ENCODE peak calls at places on chromosomes 13 and 19, in four cellular contexts. One of them, this sample, is unnamed.

GRCh38 chr19:4660181-4660791 is 9.9 kb downstream of the MYDGF start:
- DNase-seq in H1: no peak
- DNase-seq in HEK293T: peak; percentile 50
- DNase-seq in WTC11: peak; percentile 72
- DNase-seq in this sample: no peak

GRCh38 chr13:26051231-26052135 is at the start of gene SHISA2:
- DNase-seq in H1: peak; percentile 43
- DNase-seq in HEK293T: peak; percentile 70
- DNase-seq in WTC11: peak; percentile 77
- DNase-seq in this sample: no peak

GRCh38 chr13:67841071-67841470 is 610.9 kb upstream of the PCDH9 start:
- DNase-seq in H1: peak; percentile 29
- DNase-seq in HEK293T: peak; percentile 51
- DNase-seq in WTC11: peak; percentile 72
- DNase-seq in this sample: no peak

GRCh38 chr13:39284801-39285388 is 246.6 kb downstream of the NHLRC3 start:
- DNase-seq in H1: no peak
- DNase-seq in HEK293T: no peak
- DNase-seq in WTC11: no peak
- DNase-seq in this sample: no peak

GRCh38 chr19:39913682-39914333 is 20.6 kb downstream of the FCGBP start:
- DNase-seq in H1: no peak
- DNase-seq in HEK293T: no peak
- DNase-seq in WTC11: no peak
- DNase-seq in this sample: no peak

GRCh38 chr19:57886046-57886445 is 2.8 kb downstream of the ZNF814 start:
- DNase-seq in H1: no peak
- DNase-seq in HEK293T: no peak
- DNase-seq in WTC11: no peak
- DNase-seq in this sample: no peak

GRCh38 chr19:57978586-57979289 is 4.4 kb upstream of the C19orf18 start:
- DNase-seq in H1: no peak
- DNase-seq in HEK293T: no peak
- DNase-seq in WTC11: no peak
- DNase-seq in this sample: no peak

GRCh38 chr19:16373539-16373938 is 48.9 kb downstream of the KLF2 start:
- DNase-seq in H1: no peak
- DNase-seq in HEK293T: no peak
- DNase-seq in WTC11: no peak
- DNase-seq in this sample: no peak

GRCh38 chr19:51166846-51167490 is 24.9 kb downstream of the SIGLEC7 start:
- DNase-seq in H1: no peak
- DNase-seq in HEK293T: no peak
- DNase-seq in WTC11: no peak
- DNase-seq in this sample: no peak

GRCh38 chr13:76829572-76830327 is 56.5 kb downstream of the KCTD12 start:
- DNase-seq in H1: no peak
- DNase-seq in HEK293T: no peak
- DNase-seq in WTC11: no peak
- DNase-seq in this sample: no peak

GRCh38 chr19:5651361-5651760 is 28.5 kb downstream of the SAFB start:
- DNase-seq in H1: no peak
- DNase-seq in HEK293T: no peak
- DNase-seq in WTC11: no peak
- DNase-seq in this sample: no peak

GRCh38 chr19:3767050-3767449 is 4.6 kb downstream of the MRPL54 start:
- DNase-seq in H1: no peak
- DNase-seq in HEK293T: no peak
- DNase-seq in WTC11: no peak
- DNase-seq in this sample: no peak

GRCh38 chr19:31264379-31264778 is 84.9 kb downstream of the TSHZ3 start:
- DNase-seq in H1: no peak
- DNase-seq in HEK293T: no peak
- DNase-seq in WTC11: no peak
- DNase-seq in this sample: no peak

GRCh38 chr13:91381371-91381770 is 17.1 kb upstream of the GPC5 start:
- DNase-seq in H1: no peak
- DNase-seq in HEK293T: no peak
- DNase-seq in WTC11: no peak
- DNase-seq in this sample: no peak

GRCh38 chr13:39897636-39898035 is 242.2 kb downstream of the COG6 start:
- DNase-seq in H1: no peak
- DNase-seq in HEK293T: no peak
- DNase-seq in WTC11: no peak
- DNase-seq in this sample: no peak

GRCh38 chr19:31946491-31946890 is 398.9 kb upstream of the ZNF507 start:
- DNase-seq in H1: no peak
- DNase-seq in HEK293T: no peak
- DNase-seq in WTC11: no peak
- DNase-seq in this sample: no peak

GRCh38 chr13:81148822-81149221 is 807.9 kb upstream of the SPRY2 start:
- DNase-seq in H1: no peak
- DNase-seq in HEK293T: no peak
- DNase-seq in WTC11: no peak
- DNase-seq in this sample: no peak

GRCh38 chr19:45403781-45404556 is 900 bp downstream of the PPP1R13L start:
- DNase-seq in H1: no peak
- DNase-seq in HEK293T: peak; percentile 46
- DNase-seq in WTC11: peak; percentile 94
- DNase-seq in this sample: no peak

DNA sequence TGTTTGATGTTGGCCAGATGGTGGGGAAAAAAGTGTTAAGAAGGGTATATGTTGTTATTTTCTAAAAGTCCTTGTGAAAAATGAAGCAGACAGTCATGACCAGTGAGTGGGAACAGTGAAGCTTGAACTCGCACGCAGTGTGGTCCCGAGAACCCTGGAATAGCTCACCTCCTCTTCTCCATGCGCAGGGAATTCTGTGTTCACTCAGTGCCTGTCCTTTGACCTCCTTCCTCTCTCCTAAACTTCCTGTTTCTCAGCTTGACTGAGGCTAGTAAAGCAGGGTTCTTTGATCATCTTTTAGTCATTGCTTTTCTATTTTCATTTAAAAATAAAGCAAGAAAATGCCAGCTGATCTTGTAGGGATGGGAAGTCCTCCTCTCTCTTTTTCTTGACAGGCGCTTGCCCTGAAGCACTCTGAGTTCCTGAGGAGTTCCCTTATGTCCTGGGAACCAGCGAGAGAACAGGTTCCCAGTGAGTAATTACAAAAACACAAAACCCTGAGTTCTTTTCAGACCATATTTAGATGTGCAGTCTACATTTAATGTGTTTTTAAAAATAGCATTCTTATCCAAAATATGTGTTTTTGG is 62.8 kb downstream of the ARHGEF7 start:
- DNase-seq in H1: no peak
- DNase-seq in HEK293T: no peak
- DNase-seq in WTC11: no peak
- DNase-seq in this sample: no peak
- TF ChIP-seq SP1 in H1: no peak
- TF ChIP-seq SP1 in HEK293T: no peak
- TF ChIP-seq SP1 in WTC11: no peak
- TF ChIP-seq SP1 in this sample: no peak

DNA sequence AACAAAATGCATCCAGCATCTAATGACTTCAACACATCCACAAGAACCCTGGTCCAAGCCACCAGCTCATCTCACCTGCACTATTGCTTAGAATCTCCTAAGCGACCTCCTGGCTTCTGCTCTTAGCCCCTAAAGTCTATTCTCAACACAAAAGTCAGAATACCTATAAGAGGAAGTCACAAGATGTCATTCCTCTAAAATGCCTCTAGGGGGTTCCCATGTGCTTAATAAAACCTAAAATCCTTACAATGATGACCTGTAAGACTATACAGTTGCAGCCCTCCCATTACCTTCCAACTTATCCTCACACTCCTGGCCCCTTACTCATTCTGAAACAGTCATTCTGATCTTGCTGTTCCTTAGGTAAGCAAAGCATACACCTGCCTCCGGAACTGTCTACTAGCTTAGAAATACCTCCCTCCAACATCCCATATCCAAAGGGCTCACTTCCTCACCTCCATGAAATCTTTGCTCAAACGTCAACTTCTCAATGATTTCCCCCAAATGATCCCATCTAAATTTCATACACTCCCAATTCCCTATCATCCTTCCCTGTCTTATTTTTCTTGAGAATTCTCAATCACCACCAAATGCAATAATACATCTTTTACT is 10.0 kb downstream of the ATP7B start:
- DNase-seq in H1: no peak
- DNase-seq in HEK293T: peak; percentile 49
- DNase-seq in WTC11: no peak
- DNase-seq in this sample: peak; percentile 32
- TF ChIP-seq SP1 in H1: no peak
- TF ChIP-seq SP1 in HEK293T: no peak
- TF ChIP-seq SP1 in WTC11: no peak
- TF ChIP-seq SP1 in this sample: no peak

DNA sequence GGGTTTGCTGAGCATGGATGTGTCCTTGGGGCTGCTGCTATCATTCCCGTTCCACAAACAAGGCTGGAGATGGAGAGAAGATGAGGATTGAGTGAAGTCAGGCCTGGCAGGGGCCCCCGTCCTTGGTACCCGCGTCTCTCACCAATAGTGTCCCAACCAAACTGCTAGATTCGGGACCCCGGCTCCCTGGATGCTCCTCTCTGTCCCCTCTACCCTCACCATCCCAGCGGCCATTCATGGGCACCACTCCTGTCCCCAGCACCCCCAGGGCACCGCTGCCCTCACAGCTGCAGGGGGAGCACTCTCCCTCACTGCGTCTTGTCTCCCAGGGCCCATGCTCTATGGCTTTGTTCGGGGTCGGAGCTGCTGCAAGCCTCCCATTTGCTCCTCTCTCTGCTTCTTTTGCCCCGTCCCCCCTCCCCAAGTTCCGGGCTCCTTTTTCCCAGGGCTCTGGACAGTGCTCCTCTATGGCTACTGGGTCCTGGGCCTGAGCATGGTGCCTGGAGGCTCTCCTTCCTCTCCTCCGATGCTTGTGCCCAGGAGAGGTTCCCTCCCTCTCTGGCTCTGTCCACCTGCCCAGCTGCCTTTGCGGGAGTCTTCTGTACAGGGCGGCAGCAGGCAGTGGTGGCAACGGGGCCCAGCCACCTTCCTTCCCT is 219.5 kb downstream of the TEX29 start:
- DNase-seq in H1: no peak
- DNase-seq in HEK293T: no peak
- DNase-seq in WTC11: no peak
- DNase-seq in this sample: no peak
- TF ChIP-seq SP1 in H1: no peak
- TF ChIP-seq SP1 in HEK293T: no peak
- TF ChIP-seq SP1 in WTC11: no peak
- TF ChIP-seq SP1 in this sample: no peak

GRCh38 chr19:49533551-49534488 is 6.0 kb downstream of the RCN3 start:
- DNase-seq in H1: no peak
- DNase-seq in HEK293T: peak; percentile 84
- DNase-seq in WTC11: peak; percentile 82
- DNase-seq in this sample: no peak
- TF ChIP-seq SP1 in H1: no peak
- TF ChIP-seq SP1 in HEK293T: peak; percentile 55
- TF ChIP-seq SP1 in WTC11: peak; percentile 88
- TF ChIP-seq SP1 in this sample: no peak

GRCh38 chr19:2333807-2334211 is 5.3 kb downstream of the SPPL2B start:
- DNase-seq in H1: no peak
- DNase-seq in HEK293T: no peak
- DNase-seq in WTC11: no peak
- DNase-seq in this sample: no peak

GRCh38 chr19:2336528-2337328 is 8.2 kb downstream of the SPPL2B start:
- DNase-seq in H1: no peak
- DNase-seq in HEK293T: no peak
- DNase-seq in WTC11: no peak
- DNase-seq in this sample: no peak

GRCh38 chr19:2334426-2334825 is 5.9 kb downstream of the SPPL2B start:
- DNase-seq in H1: no peak
- DNase-seq in HEK293T: no peak
- DNase-seq in WTC11: no peak
- DNase-seq in this sample: no peak

GRCh38 chr19:2335848-2336247 is 7.4 kb downstream of the SPPL2B start:
- DNase-seq in H1: no peak
- DNase-seq in HEK293T: no peak
- DNase-seq in WTC11: no peak
- DNase-seq in this sample: no peak

DNA sequence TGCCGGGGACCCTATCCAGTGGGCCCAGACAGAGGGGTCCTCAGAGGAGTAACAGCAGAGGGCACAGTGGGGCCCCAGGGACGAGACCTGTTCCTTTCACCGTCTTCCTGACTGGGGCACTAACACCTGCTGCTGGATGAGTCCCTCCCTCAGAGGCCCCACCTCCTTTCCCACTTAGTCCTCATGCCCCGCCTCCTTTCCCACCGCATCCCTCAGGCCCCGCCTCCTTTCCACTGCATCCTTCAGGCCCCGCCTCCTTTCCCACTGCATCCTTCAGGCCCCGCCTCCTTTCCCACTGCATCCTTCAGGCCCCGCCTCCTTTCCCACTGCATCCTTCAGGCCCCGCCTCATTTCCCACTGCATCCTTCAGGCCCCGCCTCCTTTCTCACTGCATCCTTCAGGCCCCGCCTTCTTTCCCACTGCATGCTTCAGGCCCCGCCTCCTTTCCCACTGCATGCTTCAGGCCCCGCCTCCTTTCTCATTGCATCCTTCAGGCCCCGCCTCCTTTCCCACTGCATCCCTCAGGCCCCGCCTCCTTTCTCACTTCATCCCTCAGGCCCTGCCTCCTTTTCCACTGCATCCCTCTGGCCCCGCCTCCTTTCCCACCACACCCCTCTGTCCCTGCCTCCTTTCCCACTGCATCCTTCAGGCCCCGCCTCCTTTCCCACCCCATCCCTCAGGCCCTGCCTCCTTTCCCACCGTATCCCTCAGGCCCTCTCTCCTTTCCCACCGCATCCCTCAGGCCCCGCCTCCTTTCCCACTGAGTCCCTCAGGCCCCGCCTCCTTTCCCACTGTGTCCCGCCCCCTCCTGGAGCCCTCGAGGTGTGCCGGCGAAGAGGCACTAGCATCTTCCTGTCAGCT is 6.7 kb downstream of the SPPL2B start:
- DNase-seq in H1: no peak
- DNase-seq in HEK293T: no peak
- DNase-seq in WTC11: no peak
- DNase-seq in this sample: no peak
- TF ChIP-seq SP1 in H1: no peak
- TF ChIP-seq SP1 in HEK293T: no peak
- TF ChIP-seq SP1 in WTC11: no peak
- TF ChIP-seq SP1 in this sample: no peak